ENCODE peak calls at places on chromosomes 2 and 18, in eight cellular contexts. T is CD8-positive, alpha-beta T cell; V is activated T-helper 2 cell treated with anti-CD3 and anti-CD28 coated beads, Interferon-gamma antibody, Interleukin-2, Interleukin-4, amounts not matched to agents 10 μg/mL and 5 μg/mL and 100 μg/mL, durations not matched to agents 14 hours and 24 hours and 36 hours; I is SK-MEL-5; C is endothelial cell; G is HEK293T; N is GM23248; S is HTR-8/SVneo. L is an unnamed sample.
A peak's percentile ranks its signal among the peaks of the same experiment; 100 is the strongest.

GRCh38 chr2:159946326-159946992 is 116.0 kb downstream of the PLA2R1 start:
- DNase-seq in T (no peak), I (no peak), N (peak; percentile 64), S (no peak), G (no peak), V (no peak), C (no peak), L (no peak)

GRCh38 chr2:43269074-43269572 is 42.7 kb upstream of the ZFP36L2 start:
- DNase-seq in T (no peak), C (peak; percentile 18), N (peak; percentile 99), S (peak; percentile 72), V (no peak), G (no peak), I (no peak), L (peak; percentile 62)

GRCh38 chr2:86621290-86621943 is 2.2 kb downstream of the RNF103 start:
- DNase-seq in G (no peak), N (peak; percentile 39), T (no peak), V (no peak), C (no peak), I (no peak), S (no peak), L (no peak)

GRCh38 chr18:62524443-62525200 is 1.8 kb downstream of the ZCCHC2 start:
- DNase-seq in T (peak; percentile 63), G (peak; percentile 13), I (no peak), S (no peak), V (peak; percentile 63), C (peak; percentile 65), N (peak; percentile 79), L (no peak)

GRCh38 chr2:233449071-233449901 is 95.0 kb downstream of the DGKD start:
- DNase-seq in V (no peak), C (peak; percentile 76), N (peak; percentile 83), T (no peak), G (peak; percentile 69), I (peak; percentile 64), S (peak; percentile 39), L (no peak)

GRCh38 chr2:131016826-131017596 is 76.2 kb downstream of the FAM168B start:
- DNase-seq in T (no peak), C (no peak), I (no peak), S (peak; percentile 61), V (no peak), N (peak; percentile 81), G (no peak), L (no peak)

GRCh38 chr2:43305537-43305936 is 79.1 kb upstream of the ZFP36L2 start:
- DNase-seq in T (no peak), V (no peak), N (peak; percentile 45), G (no peak), I (no peak), S (no peak), C (no peak), L (no peak)

GRCh38 chr2:25368650-25369049 is 26.9 kb upstream of the DNMT3A start:
- DNase-seq in T (no peak), G (no peak), N (peak; percentile 49), I (no peak), C (no peak), S (no peak), V (no peak), L (no peak)

GRCh38 chr2:56185582-56186046 is 1.8 kb downstream of the CCDC85A start:
- DNase-seq in N (peak; percentile 64), I (peak; percentile 21), T (no peak), G (peak; percentile 59), C (peak; percentile 69), V (no peak), S (peak; percentile 60), L (peak; percentile 41)

GRCh38 chr2:17252258-17252657 is 266.0 kb downstream of the RAD51AP2 start:
- DNase-seq in T (no peak), S (no peak), C (no peak), N (no peak), V (no peak), G (no peak), I (no peak), L (no peak)

GRCh38 chr2:182826051-182826450 is 40.4 kb downstream of the FRZB start:
- DNase-seq in C (no peak), I (no peak), N (no peak), V (no peak), G (no peak), S (no peak), T (no peak), L (no peak)

GRCh38 chr2:60759654-60760053 is 3.6 kb downstream of the PAPOLG start:
- DNase-seq in V (no peak), I (no peak), C (no peak), T (no peak), N (no peak), S (no peak), G (no peak), L (no peak)

GRCh38 chr18:23106575-23106974 is 28.7 kb upstream of the CABLES1 start:
- DNase-seq in N (peak; percentile 95), S (peak; percentile 80), G (peak; percentile 55), C (no peak), I (peak; percentile 86), V (no peak), T (no peak), L (peak; percentile 80)

GRCh38 chr2:195477996-195478382 is 179.0 kb upstream of the SLC39A10 start:
- DNase-seq in S (no peak), V (no peak), N (peak; percentile 9), I (no peak), C (no peak), T (no peak), G (no peak), L (no peak)

GRCh38 chr2:45724329-45724728 is 72.9 kb downstream of the PRKCE start:
- DNase-seq in N (no peak), G (no peak), I (no peak), C (no peak), S (no peak), V (no peak), T (no peak), L (no peak)

GRCh38 chr2:174328309-174329156 is 6.2 kb upstream of the SP9 start:
- DNase-seq in I (no peak), C (peak; percentile 31), T (no peak), V (no peak), N (peak; percentile 55), S (no peak), G (no peak), L (no peak)

GRCh38 chr18:59606193-59607175 is 90.7 kb downstream of the CCBE1 start:
- DNase-seq in V (no peak), I (no peak), S (no peak), G (no peak), C (no peak), T (no peak), N (no peak), L (no peak)

GRCh38 chr2:193895226-193895625 is 1700.5 kb upstream of the TMEFF2 start:
- DNase-seq in V (no peak), N (no peak), C (no peak), T (no peak), I (no peak), S (no peak), G (no peak), L (no peak)

GRCh38 chr2:37315364-37315763 is 9.3 kb downstream of the PRKD3 start:
- DNase-seq in G (no peak), C (no peak), V (no peak), T (no peak), N (no peak), I (peak; percentile 47), S (no peak), L (no peak)

GRCh38 chr18:63454497-63454896 is 22.3 kb upstream of the SERPINB5 start:
- DNase-seq in T (no peak), C (no peak), V (no peak), I (no peak), G (no peak), S (peak; percentile 10), N (peak; percentile 88), L (peak; percentile 53)

GRCh38 chr2:181258761-181259160 is 198.4 kb upstream of the ITGA4 start:
- DNase-seq in T (no peak), S (peak; percentile 11), N (peak; percentile 87), V (no peak), G (no peak), C (no peak), I (peak; percentile 27), L (no peak)

GRCh38 chr18:53754154-53754553 is 470.3 kb downstream of the MBD2 start:
- DNase-seq in T (no peak), S (no peak), N (no peak), C (no peak), V (no peak), G (no peak), I (no peak), L (no peak)

GRCh38 chr2:158719411-158719810 is 75.7 kb upstream of the DAPL1 start:
- DNase-seq in I (no peak), G (no peak), C (no peak), N (no peak), T (no peak), V (no peak), S (no peak), L (no peak)

GRCh38 chr2:226130192-226130591 is 669.4 kb downstream of the IRS1 start:
- DNase-seq in I (no peak), N (peak; percentile 20), G (no peak), S (no peak), C (no peak), V (no peak), T (no peak), L (no peak)

GRCh38 chr2:171741189-171741588 is 53.9 kb downstream of the DYNC1I2 start:
- DNase-seq in G (no peak), S (no peak), N (peak; percentile 54), C (no peak), V (no peak), I (no peak), T (no peak), L (no peak)

GRCh38 chr2:54470241-54470938 is 14.3 kb downstream of the SPTBN1 start:
- DNase-seq in N (peak; percentile 60), S (peak; percentile 47), I (no peak), G (no peak), V (no peak), T (no peak), C (no peak), L (no peak)

GRCh38 chr2:74575320-74575719 is 20.8 kb downstream of the DOK1 start:
- DNase-seq in N (peak; percentile 59), T (no peak), I (no peak), G (no peak), C (no peak), S (no peak), V (no peak), L (no peak)

GRCh38 chr2:85732467-85733120 is 21.2 kb upstream of the ATOH8 start:
- DNase-seq in C (no peak), S (no peak), G (no peak), T (no peak), V (no peak), N (no peak), I (no peak), L (no peak)

GRCh38 chr18:48152549-48152948 is 222.1 kb upstream of the SMAD2 start:
- DNase-seq in T (no peak), C (no peak), G (no peak), N (peak; percentile 54), V (no peak), I (no peak), S (no peak), L (no peak)

GRCh38 chr18:80159713-80160636 is 50.9 kb downstream of the ADNP2 start:
- DNase-seq in V (peak; percentile 30), I (no peak), N (peak; percentile 20), S (no peak), C (peak; percentile 56), G (no peak), T (peak; percentile 53), L (no peak)

GRCh38 chr2:109531896-109532727 is 81.7 kb downstream of the SEPTIN10 start:
- DNase-seq in C (no peak), T (no peak), N (no peak), G (no peak), S (no peak), I (no peak), V (no peak), L (no peak)

GRCh38 chr2:137809837-137810236 is 154.4 kb upstream of the HNMT start:
- DNase-seq in V (no peak), T (no peak), S (no peak), I (no peak), C (no peak), N (no peak), G (no peak), L (no peak)

L was measured in T1000.